ENCODE peak calls at places on chromosomes 12 and 14, in nine cellular contexts. One of them, this sample, is unnamed.

GRCh38 chr14:33307691-33308369 is 369.2 kb downstream of the NPAS3 start:
- DNase-seq in CD4-positive, alpha-beta memory T cell: no peak
- DNase-seq in CD8-positive, alpha-beta memory T cell: no peak
- DNase-seq in CD8-positive, alpha-beta T cell: no peak
- DNase-seq in cardiac muscle cell: peak; percentile 69
- DNase-seq in MM.1S: no peak
- DNase-seq in NT2/D1: no peak
- DNase-seq in A549: no peak
- DNase-seq in heart left ventricle: no peak
- DNase-seq in this sample: no peak

GRCh38 chr14:91509083-91509877 is 830 bp downstream of the PPP4R3A start:
- DNase-seq in CD4-positive, alpha-beta memory T cell: no peak
- DNase-seq in CD8-positive, alpha-beta memory T cell: no peak
- DNase-seq in CD8-positive, alpha-beta T cell: peak; percentile 67
- DNase-seq in cardiac muscle cell: peak; percentile 13
- DNase-seq in MM.1S: peak; percentile 23
- DNase-seq in NT2/D1: no peak
- DNase-seq in A549: peak; percentile 25
- DNase-seq in heart left ventricle: peak; percentile 55
- DNase-seq in this sample: no peak

GRCh38 chr12:39490500-39491276 is 47.8 kb upstream of the KIF21A start:
- DNase-seq in CD4-positive, alpha-beta memory T cell: no peak
- DNase-seq in CD8-positive, alpha-beta memory T cell: no peak
- DNase-seq in CD8-positive, alpha-beta T cell: no peak
- DNase-seq in cardiac muscle cell: peak; percentile 65
- DNase-seq in MM.1S: no peak
- DNase-seq in NT2/D1: no peak
- DNase-seq in A549: peak; percentile 61
- DNase-seq in heart left ventricle: no peak
- DNase-seq in this sample: no peak

GRCh38 chr12:38163442-38163801 is 153.2 kb upstream of the ALG10B start:
- DNase-seq in CD4-positive, alpha-beta memory T cell: no peak
- DNase-seq in CD8-positive, alpha-beta memory T cell: no peak
- DNase-seq in CD8-positive, alpha-beta T cell: no peak
- DNase-seq in cardiac muscle cell: no peak
- DNase-seq in MM.1S: no peak
- DNase-seq in NT2/D1: no peak
- DNase-seq in A549: no peak
- DNase-seq in heart left ventricle: no peak
- DNase-seq in this sample: no peak

GRCh38 chr14:98893675-98894074 is 378.3 kb downstream of the BCL11B start:
- DNase-seq in CD4-positive, alpha-beta memory T cell: no peak
- DNase-seq in CD8-positive, alpha-beta memory T cell: no peak
- DNase-seq in CD8-positive, alpha-beta T cell: no peak
- DNase-seq in cardiac muscle cell: no peak
- DNase-seq in MM.1S: no peak
- DNase-seq in NT2/D1: no peak
- DNase-seq in A549: no peak
- DNase-seq in heart left ventricle: no peak
- DNase-seq in this sample: no peak

GRCh38 chr12:64826234-64826633 is 1.8 kb downstream of the TBC1D30 start:
- DNase-seq in CD4-positive, alpha-beta memory T cell: peak; percentile 43
- DNase-seq in CD8-positive, alpha-beta memory T cell: peak; percentile 25
- DNase-seq in CD8-positive, alpha-beta T cell: peak; percentile 50
- DNase-seq in cardiac muscle cell: peak; percentile 76
- DNase-seq in MM.1S: no peak
- DNase-seq in NT2/D1: peak; percentile 63
- DNase-seq in A549: no peak
- DNase-seq in heart left ventricle: peak; percentile 60
- DNase-seq in this sample: peak; percentile 63

GRCh38 chr12:79997115-79997805 is 62.4 kb upstream of the PPP1R12A start:
- DNase-seq in CD4-positive, alpha-beta memory T cell: no peak
- DNase-seq in CD8-positive, alpha-beta memory T cell: no peak
- DNase-seq in CD8-positive, alpha-beta T cell: no peak
- DNase-seq in cardiac muscle cell: no peak
- DNase-seq in MM.1S: peak; percentile 48
- DNase-seq in NT2/D1: no peak
- DNase-seq in A549: no peak
- DNase-seq in heart left ventricle: no peak
- DNase-seq in this sample: no peak

GRCh38 chr12:106841471-106842302 is 67.2 kb downstream of the RIC8B start:
- DNase-seq in CD4-positive, alpha-beta memory T cell: peak; percentile 47
- DNase-seq in CD8-positive, alpha-beta memory T cell: peak; percentile 15
- DNase-seq in CD8-positive, alpha-beta T cell: no peak
- DNase-seq in cardiac muscle cell: peak; percentile 71
- DNase-seq in MM.1S: peak; percentile 42
- DNase-seq in NT2/D1: peak; percentile 16
- DNase-seq in A549: peak; percentile 59
- DNase-seq in heart left ventricle: peak; percentile 29
- DNase-seq in this sample: peak; percentile 54

GRCh38 chr12:65294863-65295262 is 16.4 kb downstream of the MSRB3 start:
- DNase-seq in CD4-positive, alpha-beta memory T cell: no peak
- DNase-seq in CD8-positive, alpha-beta memory T cell: no peak
- DNase-seq in CD8-positive, alpha-beta T cell: no peak
- DNase-seq in cardiac muscle cell: no peak
- DNase-seq in MM.1S: no peak
- DNase-seq in NT2/D1: no peak
- DNase-seq in A549: no peak
- DNase-seq in heart left ventricle: no peak
- DNase-seq in this sample: no peak

GRCh38 chr12:8077207-8077606 is 4.9 kb upstream of the NECAP1 start:
- DNase-seq in CD4-positive, alpha-beta memory T cell: no peak
- DNase-seq in CD8-positive, alpha-beta memory T cell: no peak
- DNase-seq in CD8-positive, alpha-beta T cell: no peak
- DNase-seq in cardiac muscle cell: no peak
- DNase-seq in MM.1S: no peak
- DNase-seq in NT2/D1: peak; percentile 52
- DNase-seq in A549: no peak
- DNase-seq in heart left ventricle: no peak
- DNase-seq in this sample: no peak

GRCh38 chr14:54381821-54382220 is 15.0 kb upstream of the CDKN3 start:
- DNase-seq in CD4-positive, alpha-beta memory T cell: no peak
- DNase-seq in CD8-positive, alpha-beta memory T cell: no peak
- DNase-seq in CD8-positive, alpha-beta T cell: no peak
- DNase-seq in cardiac muscle cell: no peak
- DNase-seq in MM.1S: no peak
- DNase-seq in NT2/D1: no peak
- DNase-seq in A549: no peak
- DNase-seq in heart left ventricle: no peak
- DNase-seq in this sample: no peak

GRCh38 chr12:14410841-14411569 is 45.5 kb downstream of the ATF7IP start:
- DNase-seq in CD4-positive, alpha-beta memory T cell: peak; percentile 69
- DNase-seq in CD8-positive, alpha-beta memory T cell: no peak
- DNase-seq in CD8-positive, alpha-beta T cell: no peak
- DNase-seq in cardiac muscle cell: peak; percentile 29
- DNase-seq in MM.1S: no peak
- DNase-seq in NT2/D1: no peak
- DNase-seq in A549: no peak
- DNase-seq in heart left ventricle: no peak
- DNase-seq in this sample: peak; percentile 64

GRCh38 chr12:108306014-108306501 is 33.1 kb downstream of the CMKLR1 start:
- DNase-seq in CD4-positive, alpha-beta memory T cell: no peak
- DNase-seq in CD8-positive, alpha-beta memory T cell: no peak
- DNase-seq in CD8-positive, alpha-beta T cell: no peak
- DNase-seq in cardiac muscle cell: peak; percentile 49
- DNase-seq in MM.1S: no peak
- DNase-seq in NT2/D1: no peak
- DNase-seq in A549: no peak
- DNase-seq in heart left ventricle: no peak
- DNase-seq in this sample: no peak

GRCh38 chr12:49789992-49790391 is 38.2 kb downstream of the NCKAP5L start:
- DNase-seq in CD4-positive, alpha-beta memory T cell: no peak
- DNase-seq in CD8-positive, alpha-beta memory T cell: no peak
- DNase-seq in CD8-positive, alpha-beta T cell: no peak
- DNase-seq in cardiac muscle cell: no peak
- DNase-seq in MM.1S: no peak
- DNase-seq in NT2/D1: peak; percentile 36
- DNase-seq in A549: peak; percentile 30
- DNase-seq in heart left ventricle: no peak
- DNase-seq in this sample: no peak

GRCh38 chr14:71290301-71290700 is 383.0 kb downstream of the PCNX1 start:
- DNase-seq in CD4-positive, alpha-beta memory T cell: no peak
- DNase-seq in CD8-positive, alpha-beta memory T cell: no peak
- DNase-seq in CD8-positive, alpha-beta T cell: no peak
- DNase-seq in cardiac muscle cell: no peak
- DNase-seq in MM.1S: no peak
- DNase-seq in NT2/D1: no peak
- DNase-seq in A549: no peak
- DNase-seq in heart left ventricle: no peak
- DNase-seq in this sample: no peak

GRCh38 chr12:69464433-69464832 is 5.8 kb upstream of the FRS2 start:
- DNase-seq in CD4-positive, alpha-beta memory T cell: no peak
- DNase-seq in CD8-positive, alpha-beta memory T cell: no peak
- DNase-seq in CD8-positive, alpha-beta T cell: no peak
- DNase-seq in cardiac muscle cell: no peak
- DNase-seq in MM.1S: no peak
- DNase-seq in NT2/D1: no peak
- DNase-seq in A549: no peak
- DNase-seq in heart left ventricle: no peak
- DNase-seq in this sample: no peak

GRCh38 chr12:124852329-124852831 is 11.3 kb downstream of the SCARB1 start:
- DNase-seq in CD4-positive, alpha-beta memory T cell: no peak
- DNase-seq in CD8-positive, alpha-beta memory T cell: no peak
- DNase-seq in CD8-positive, alpha-beta T cell: peak; percentile 56
- DNase-seq in cardiac muscle cell: peak; percentile 61
- DNase-seq in MM.1S: no peak
- DNase-seq in NT2/D1: no peak
- DNase-seq in A549: no peak
- DNase-seq in heart left ventricle: peak; percentile 74
- DNase-seq in this sample: peak; percentile 80

DNA sequence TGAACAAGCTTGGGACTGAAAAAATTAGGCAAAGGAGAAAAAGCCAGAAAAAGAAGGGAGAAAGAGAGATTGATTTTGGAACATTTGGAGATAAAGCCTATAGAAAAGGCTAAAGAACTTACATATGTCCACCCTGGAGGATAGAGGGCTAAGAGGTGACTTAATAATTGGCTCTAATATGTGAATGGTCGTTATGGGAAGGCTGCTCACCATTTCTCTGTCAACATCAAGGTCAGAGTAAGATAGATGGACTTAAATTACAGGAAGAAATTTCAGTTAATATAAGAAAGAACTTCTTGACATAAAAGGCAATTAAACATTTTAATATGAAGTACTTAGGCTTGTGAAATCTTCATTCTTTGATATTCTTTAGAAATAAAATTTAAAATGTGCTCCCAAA is 238.6 kb downstream of the TRHDE start:
- DNase-seq in CD4-positive, alpha-beta memory T cell: no peak
- DNase-seq in CD8-positive, alpha-beta memory T cell: no peak
- DNase-seq in CD8-positive, alpha-beta T cell: no peak
- DNase-seq in cardiac muscle cell: no peak
- DNase-seq in MM.1S: no peak
- DNase-seq in NT2/D1: no peak
- DNase-seq in A549: no peak
- DNase-seq in heart left ventricle: no peak
- DNase-seq in this sample: no peak
- H3K9me3 ChIP-seq in CD4-positive, alpha-beta memory T cell: no peaks in the 10 kb centered on the region
- H3K9me3 ChIP-seq in CD8-positive, alpha-beta memory T cell: no peaks in the 10 kb centered on the region
- H3K9me3 ChIP-seq in CD8-positive, alpha-beta T cell: no peaks in the 10 kb centered on the region
- H3K9me3 ChIP-seq in cardiac muscle cell: no peaks in the 10 kb centered on the region
- H3K9me3 ChIP-seq in MM.1S: no peaks in the 10 kb centered on the region
- H3K9me3 ChIP-seq in NT2/D1: peaks cover 6% of the 10 kb centered on the region
- H3K9me3 ChIP-seq in A549: no peaks in the 10 kb centered on the region
- H3K9me3 ChIP-seq in heart left ventricle: no peaks in the 10 kb centered on the region
- H3K9me3 ChIP-seq in this sample: no peaks in the 10 kb centered on the region

GRCh38 chr12:131473721-131474709 is 236.9 kb upstream of the SFSWAP start:
- DNase-seq in CD4-positive, alpha-beta memory T cell: no peak
- DNase-seq in CD8-positive, alpha-beta memory T cell: no peak
- DNase-seq in CD8-positive, alpha-beta T cell: peak; percentile 40
- DNase-seq in cardiac muscle cell: no peak
- DNase-seq in MM.1S: no peak
- DNase-seq in NT2/D1: no peak
- DNase-seq in A549: no peak
- DNase-seq in heart left ventricle: no peak
- DNase-seq in this sample: no peak
- H3K9me3 ChIP-seq in CD4-positive, alpha-beta memory T cell: no peaks in the 10 kb centered on the region
- H3K9me3 ChIP-seq in CD8-positive, alpha-beta memory T cell: no peaks in the 10 kb centered on the region
- H3K9me3 ChIP-seq in CD8-positive, alpha-beta T cell: no peaks in the 10 kb centered on the region
- H3K9me3 ChIP-seq in cardiac muscle cell: no peaks in the 10 kb centered on the region
- H3K9me3 ChIP-seq in MM.1S: no peaks in the 10 kb centered on the region
- H3K9me3 ChIP-seq in NT2/D1: no peaks in the 10 kb centered on the region
- H3K9me3 ChIP-seq in A549: no peaks in the 10 kb centered on the region
- H3K9me3 ChIP-seq in heart left ventricle: no peaks in the 10 kb centered on the region
- H3K9me3 ChIP-seq in this sample: no peaks in the 10 kb centered on the region

GRCh38 chr12:121522962-121523361 is 57.9 kb downstream of the KDM2B start:
- DNase-seq in CD4-positive, alpha-beta memory T cell: no peak
- DNase-seq in CD8-positive, alpha-beta memory T cell: no peak
- DNase-seq in CD8-positive, alpha-beta T cell: no peak
- DNase-seq in cardiac muscle cell: peak; percentile 17
- DNase-seq in MM.1S: no peak
- DNase-seq in NT2/D1: no peak
- DNase-seq in A549: no peak
- DNase-seq in heart left ventricle: peak; percentile 51
- DNase-seq in this sample: no peak

GRCh38 chr12:121524196-121524930 is 56.5 kb downstream of the KDM2B start:
- DNase-seq in CD4-positive, alpha-beta memory T cell: no peak
- DNase-seq in CD8-positive, alpha-beta memory T cell: no peak
- DNase-seq in CD8-positive, alpha-beta T cell: no peak
- DNase-seq in cardiac muscle cell: no peak
- DNase-seq in MM.1S: no peak
- DNase-seq in NT2/D1: no peak
- DNase-seq in A549: no peak
- DNase-seq in heart left ventricle: no peak
- DNase-seq in this sample: peak; percentile 57

GRCh38 chr12:121520586-121521086 is 60.2 kb downstream of the KDM2B start:
- DNase-seq in CD4-positive, alpha-beta memory T cell: no peak
- DNase-seq in CD8-positive, alpha-beta memory T cell: no peak
- DNase-seq in CD8-positive, alpha-beta T cell: no peak
- DNase-seq in cardiac muscle cell: no peak
- DNase-seq in MM.1S: no peak
- DNase-seq in NT2/D1: no peak
- DNase-seq in A549: no peak
- DNase-seq in heart left ventricle: no peak
- DNase-seq in this sample: no peak

GRCh38 chr12:121525411-121525810 is 55.4 kb downstream of the KDM2B start:
- DNase-seq in CD4-positive, alpha-beta memory T cell: no peak
- DNase-seq in CD8-positive, alpha-beta memory T cell: no peak
- DNase-seq in CD8-positive, alpha-beta T cell: no peak
- DNase-seq in cardiac muscle cell: no peak
- DNase-seq in MM.1S: no peak
- DNase-seq in NT2/D1: no peak
- DNase-seq in A549: no peak
- DNase-seq in heart left ventricle: no peak
- DNase-seq in this sample: no peak

GRCh38 chr12:121523741-121524140 is 57.1 kb downstream of the KDM2B start:
- DNase-seq in CD4-positive, alpha-beta memory T cell: no peak
- DNase-seq in CD8-positive, alpha-beta memory T cell: no peak
- DNase-seq in CD8-positive, alpha-beta T cell: no peak
- DNase-seq in cardiac muscle cell: no peak
- DNase-seq in MM.1S: no peak
- DNase-seq in NT2/D1: no peak
- DNase-seq in A549: no peak
- DNase-seq in heart left ventricle: no peak
- DNase-seq in this sample: peak; percentile 70
- H3K9me3 ChIP-seq in CD4-positive, alpha-beta memory T cell: no peaks in the 10 kb centered on the region
- H3K9me3 ChIP-seq in CD8-positive, alpha-beta memory T cell: no peaks in the 10 kb centered on the region
- H3K9me3 ChIP-seq in CD8-positive, alpha-beta T cell: no peaks in the 10 kb centered on the region
- H3K9me3 ChIP-seq in cardiac muscle cell: no peaks in the 10 kb centered on the region
- H3K9me3 ChIP-seq in MM.1S: no peaks in the 10 kb centered on the region
- H3K9me3 ChIP-seq in NT2/D1: no peaks in the 10 kb centered on the region
- H3K9me3 ChIP-seq in A549: no peaks in the 10 kb centered on the region
- H3K9me3 ChIP-seq in heart left ventricle: no peaks in the 10 kb centered on the region
- H3K9me3 ChIP-seq in this sample: no peaks in the 10 kb centered on the region

GRCh38 chr12:34402228-34402898 is 380.1 kb downstream of the ALG10 start:
- DNase-seq in CD4-positive, alpha-beta memory T cell: no peak
- DNase-seq in CD8-positive, alpha-beta memory T cell: no peak
- DNase-seq in CD8-positive, alpha-beta T cell: peak; percentile 35
- DNase-seq in cardiac muscle cell: no peak
- DNase-seq in MM.1S: no peak
- DNase-seq in NT2/D1: no peak
- DNase-seq in A549: no peak
- DNase-seq in heart left ventricle: peak; percentile 18
- DNase-seq in this sample: peak; percentile 36
- H3K9me3 ChIP-seq in CD4-positive, alpha-beta memory T cell: peaks cover 20% of the 10 kb centered on the region
- H3K9me3 ChIP-seq in CD8-positive, alpha-beta memory T cell: peaks cover 1% of the 10 kb centered on the region
- H3K9me3 ChIP-seq in CD8-positive, alpha-beta T cell: peaks cover 9% of the 10 kb centered on the region
- H3K9me3 ChIP-seq in cardiac muscle cell: no peaks in the 10 kb centered on the region
- H3K9me3 ChIP-seq in MM.1S: no peaks in the 10 kb centered on the region
- H3K9me3 ChIP-seq in NT2/D1: peaks cover 11% of the 10 kb centered on the region
- H3K9me3 ChIP-seq in A549: peaks cover 5% of the 10 kb centered on the region
- H3K9me3 ChIP-seq in heart left ventricle: peaks cover 65% of the 10 kb centered on the region
- H3K9me3 ChIP-seq in this sample: peaks cover 47% of the 10 kb centered on the region

This sample was measured in Peyer's patch.